ENCODE peak calls at places on chromosomes 3 and 15, in six cellular contexts. D, Q, Y, B, Z and R are unnamed samples.

GRCh38 chr15:92810418-92811138 is 89.5 kb upstream of the CHD2 start:
- DNase-seq in D (peak), Q (peak), Y (peak), B (no peak), Z (peak), R (peak)

GRCh38 chr3:190697901-190698300 is 164.6 kb downstream of the GMNC start:
- DNase-seq in D (no peak), Q (no peak), Y (no peak), B (peak), Z (peak), R (no peak)

GRCh38 chr3:176663819-176664218 is 533.5 kb downstream of the TBL1XR1 start:
- DNase-seq in D (peak), Q (no peak), Y (no peak), B (peak), Z (peak), R (peak)

GRCh38 chr3:99976584-99976983 is 137.7 kb downstream of the FILIP1L start:
- DNase-seq in D (no peak), Q (no peak), Y (no peak), B (no peak), Z (no peak), R (no peak)

GRCh38 chr3:32442766-32443165 is 51.1 kb downstream of the CMTM7 start:
- DNase-seq in D (no peak), Q (no peak), Y (no peak), B (no peak), Z (peak), R (no peak)

GRCh38 chr15:80996247-80996646 is 4.5 kb upstream of the TLNRD1 start:
- DNase-seq in D (peak), Q (no peak), Y (no peak), B (no peak), Z (no peak), R (no peak)

GRCh38 chr3:195385526-195385925 is 57.3 kb downstream of the ACAP2 start:
- DNase-seq in D (no peak), Q (no peak), Y (no peak), B (no peak), Z (no peak), R (no peak)

GRCh38 chr3:33602829-33603228 is 115.2 kb downstream of the CLASP2 start:
- DNase-seq in D (no peak), Q (no peak), Y (no peak), B (no peak), Z (no peak), R (no peak)

GRCh38 chr3:51934991-51935885 is 6.5 kb downstream of the RRP9 start:
- DNase-seq in D (no peak), Q (no peak), Y (no peak), B (no peak), Z (no peak), R (peak)